ENCODE peak calls at places on chromosomes 11 and 22, in ten cellular contexts. One of them, this sample, is unnamed.

GRCh38 chr11:45622283-45622682 is 43.1 kb downstream of the CHST1 start:
- DNase-seq in LoVo: no peak
- DNase-seq in T-helper 1 cell: no peak
- DNase-seq in tibial nerve: no peak
- DNase-seq in activated gamma-delta T cell: no peak
- DNase-seq in RPMI7951: no peak
- DNase-seq in psoas muscle: no peak
- DNase-seq in dorsolateral prefrontal cortex: no peak
- DNase-seq in breast epithelium: no peak
- DNase-seq in Calu3: no peak
- DNase-seq in this sample: no peak

GRCh38 chr11:48087974-48088681 is 107.8 kb downstream of the PTPRJ start:
- DNase-seq in LoVo: no peak
- DNase-seq in T-helper 1 cell: no peak
- DNase-seq in tibial nerve: no peak
- DNase-seq in activated gamma-delta T cell: no peak
- DNase-seq in RPMI7951: no peak
- DNase-seq in psoas muscle: no peak
- DNase-seq in dorsolateral prefrontal cortex: no peak
- DNase-seq in breast epithelium: no peak
- DNase-seq in Calu3: peak; percentile 23
- DNase-seq in this sample: no peak

GRCh38 chr11:76661306-76661751 is 9.2 kb downstream of the LRRC32 start:
- DNase-seq in LoVo: no peak
- DNase-seq in T-helper 1 cell: no peak
- DNase-seq in tibial nerve: no peak
- DNase-seq in activated gamma-delta T cell: no peak
- DNase-seq in RPMI7951: no peak
- DNase-seq in psoas muscle: no peak
- DNase-seq in dorsolateral prefrontal cortex: no peak
- DNase-seq in breast epithelium: peak; percentile 45
- DNase-seq in Calu3: no peak
- DNase-seq in this sample: no peak

GRCh38 chr22:37259540-37260029 is 15.5 kb upstream of the RAC2 start:
- DNase-seq in LoVo: no peak
- DNase-seq in T-helper 1 cell: no peak
- DNase-seq in tibial nerve: no peak
- DNase-seq in activated gamma-delta T cell: no peak
- DNase-seq in RPMI7951: peak; percentile 62
- DNase-seq in psoas muscle: no peak
- DNase-seq in dorsolateral prefrontal cortex: peak; percentile 17
- DNase-seq in breast epithelium: no peak
- DNase-seq in Calu3: no peak
- DNase-seq in this sample: no peak

GRCh38 chr11:57094206-57094940 is 87.4 kb upstream of the LRRC55 start:
- DNase-seq in LoVo: no peak
- DNase-seq in T-helper 1 cell: no peak
- DNase-seq in tibial nerve: no peak
- DNase-seq in activated gamma-delta T cell: no peak
- DNase-seq in RPMI7951: peak; percentile 12
- DNase-seq in psoas muscle: no peak
- DNase-seq in dorsolateral prefrontal cortex: no peak
- DNase-seq in breast epithelium: no peak
- DNase-seq in Calu3: no peak
- DNase-seq in this sample: no peak

GRCh38 chr22:48891688-48892380 is 935.8 kb downstream of the BRD1 start:
- DNase-seq in LoVo: no peak
- DNase-seq in T-helper 1 cell: no peak
- DNase-seq in tibial nerve: no peak
- DNase-seq in activated gamma-delta T cell: no peak
- DNase-seq in RPMI7951: no peak
- DNase-seq in psoas muscle: peak; percentile 23
- DNase-seq in dorsolateral prefrontal cortex: no peak
- DNase-seq in breast epithelium: no peak
- DNase-seq in Calu3: no peak
- DNase-seq in this sample: peak; percentile 34

GRCh38 chr11:67694875-67695555 is 20.6 kb upstream of the ALDH3B2 start:
- DNase-seq in LoVo: no peak
- DNase-seq in T-helper 1 cell: no peak
- DNase-seq in tibial nerve: no peak
- DNase-seq in activated gamma-delta T cell: no peak
- DNase-seq in RPMI7951: no peak
- DNase-seq in psoas muscle: no peak
- DNase-seq in dorsolateral prefrontal cortex: no peak
- DNase-seq in breast epithelium: no peak
- DNase-seq in Calu3: no peak
- DNase-seq in this sample: no peak

GRCh38 chr11:19744130-19744529 is 31.5 kb downstream of the NAV2 start:
- DNase-seq in LoVo: no peak
- DNase-seq in T-helper 1 cell: no peak
- DNase-seq in tibial nerve: no peak
- DNase-seq in activated gamma-delta T cell: no peak
- DNase-seq in RPMI7951: no peak
- DNase-seq in psoas muscle: no peak
- DNase-seq in dorsolateral prefrontal cortex: no peak
- DNase-seq in breast epithelium: no peak
- DNase-seq in Calu3: no peak
- DNase-seq in this sample: no peak

GRCh38 chr11:2509481-2510001 is 64.7 kb downstream of the KCNQ1 start:
- DNase-seq in LoVo: no peak
- DNase-seq in T-helper 1 cell: no peak
- DNase-seq in tibial nerve: no peak
- DNase-seq in activated gamma-delta T cell: no peak
- DNase-seq in RPMI7951: no peak
- DNase-seq in psoas muscle: peak; percentile 32
- DNase-seq in dorsolateral prefrontal cortex: no peak
- DNase-seq in breast epithelium: peak; percentile 50
- DNase-seq in Calu3: no peak
- DNase-seq in this sample: peak; percentile 64

GRCh38 chr11:63919267-63920125 is 2.5 kb upstream of the RCOR2 start:
- DNase-seq in LoVo: no peak
- DNase-seq in T-helper 1 cell: no peak
- DNase-seq in tibial nerve: no peak
- DNase-seq in activated gamma-delta T cell: no peak
- DNase-seq in RPMI7951: no peak
- DNase-seq in psoas muscle: peak; percentile 69
- DNase-seq in dorsolateral prefrontal cortex: no peak
- DNase-seq in breast epithelium: no peak
- DNase-seq in Calu3: peak; percentile 17
- DNase-seq in this sample: no peak

GRCh38 chr11:67289651-67290479 is 762 bp downstream of the ANKRD13D start:
- DNase-seq in LoVo: no peak
- DNase-seq in T-helper 1 cell: no peak
- DNase-seq in tibial nerve: no peak
- DNase-seq in activated gamma-delta T cell: no peak
- DNase-seq in RPMI7951: no peak
- DNase-seq in psoas muscle: peak; percentile 72
- DNase-seq in dorsolateral prefrontal cortex: no peak
- DNase-seq in breast epithelium: no peak
- DNase-seq in Calu3: no peak
- DNase-seq in this sample: no peak

GRCh38 chr11:208917-209260 is 1.4 kb downstream of the RIC8A start:
- DNase-seq in LoVo: no peak
- DNase-seq in T-helper 1 cell: no peak
- DNase-seq in tibial nerve: no peak
- DNase-seq in activated gamma-delta T cell: no peak
- DNase-seq in RPMI7951: no peak
- DNase-seq in psoas muscle: no peak
- DNase-seq in dorsolateral prefrontal cortex: peak; percentile 50
- DNase-seq in breast epithelium: no peak
- DNase-seq in Calu3: no peak
- DNase-seq in this sample: no peak

GRCh38 chr11:117309310-117309709 is 6.7 kb downstream of the BACE1 start:
- DNase-seq in LoVo: no peak
- DNase-seq in T-helper 1 cell: no peak
- DNase-seq in tibial nerve: no peak
- DNase-seq in activated gamma-delta T cell: no peak
- DNase-seq in RPMI7951: no peak
- DNase-seq in psoas muscle: no peak
- DNase-seq in dorsolateral prefrontal cortex: no peak
- DNase-seq in breast epithelium: no peak
- DNase-seq in Calu3: no peak
- DNase-seq in this sample: no peak

GRCh38 chr11:109426442-109426841 is 4.5 kb downstream of the C11orf87 start:
- DNase-seq in LoVo: no peak
- DNase-seq in T-helper 1 cell: no peak
- DNase-seq in tibial nerve: no peak
- DNase-seq in activated gamma-delta T cell: no peak
- DNase-seq in RPMI7951: no peak
- DNase-seq in psoas muscle: no peak
- DNase-seq in dorsolateral prefrontal cortex: no peak
- DNase-seq in breast epithelium: no peak
- DNase-seq in Calu3: no peak
- DNase-seq in this sample: no peak

GRCh38 chr11:93209476-93209875 is 11.7 kb upstream of the SLC36A4 start:
- DNase-seq in LoVo: no peak
- DNase-seq in T-helper 1 cell: no peak
- DNase-seq in tibial nerve: no peak
- DNase-seq in activated gamma-delta T cell: no peak
- DNase-seq in RPMI7951: no peak
- DNase-seq in psoas muscle: no peak
- DNase-seq in dorsolateral prefrontal cortex: no peak
- DNase-seq in breast epithelium: no peak
- DNase-seq in Calu3: no peak
- DNase-seq in this sample: no peak

GRCh38 chr11:47917643-47918369 is 62.6 kb upstream of the PTPRJ start:
- DNase-seq in LoVo: peak; percentile 22
- DNase-seq in T-helper 1 cell: no peak
- DNase-seq in tibial nerve: peak; percentile 74
- DNase-seq in activated gamma-delta T cell: no peak
- DNase-seq in RPMI7951: peak; percentile 93
- DNase-seq in psoas muscle: peak; percentile 75
- DNase-seq in dorsolateral prefrontal cortex: no peak
- DNase-seq in breast epithelium: peak; percentile 58
- DNase-seq in Calu3: peak; percentile 54
- DNase-seq in this sample: peak; percentile 97

GRCh38 chr11:46117842-46118241 is 3.4 kb downstream of the PHF21A start:
- DNase-seq in LoVo: no peak
- DNase-seq in T-helper 1 cell: no peak
- DNase-seq in tibial nerve: no peak
- DNase-seq in activated gamma-delta T cell: no peak
- DNase-seq in RPMI7951: no peak
- DNase-seq in psoas muscle: no peak
- DNase-seq in dorsolateral prefrontal cortex: no peak
- DNase-seq in breast epithelium: no peak
- DNase-seq in Calu3: no peak
- DNase-seq in this sample: no peak

GRCh38 chr11:94417386-94417987 is 16.3 kb upstream of the GPR83 start:
- DNase-seq in LoVo: peak; percentile 33
- DNase-seq in T-helper 1 cell: no peak
- DNase-seq in tibial nerve: peak; percentile 31
- DNase-seq in activated gamma-delta T cell: no peak
- DNase-seq in RPMI7951: peak; percentile 32
- DNase-seq in psoas muscle: no peak
- DNase-seq in dorsolateral prefrontal cortex: no peak
- DNase-seq in breast epithelium: no peak
- DNase-seq in Calu3: no peak
- DNase-seq in this sample: no peak

GRCh38 chr22:20194681-20195593 is 44.1 kb upstream of the CCDC188 start:
- DNase-seq in LoVo: no peak
- DNase-seq in T-helper 1 cell: no peak
- DNase-seq in tibial nerve: no peak
- DNase-seq in activated gamma-delta T cell: no peak
- DNase-seq in RPMI7951: no peak
- DNase-seq in psoas muscle: no peak
- DNase-seq in dorsolateral prefrontal cortex: no peak
- DNase-seq in breast epithelium: no peak
- DNase-seq in Calu3: no peak
- DNase-seq in this sample: no peak

GRCh38 chr11:123525072-123525471 is 95.0 kb downstream of the GRAMD1B start:
- DNase-seq in LoVo: no peak
- DNase-seq in T-helper 1 cell: no peak
- DNase-seq in tibial nerve: no peak
- DNase-seq in activated gamma-delta T cell: no peak
- DNase-seq in RPMI7951: no peak
- DNase-seq in psoas muscle: no peak
- DNase-seq in dorsolateral prefrontal cortex: no peak
- DNase-seq in breast epithelium: no peak
- DNase-seq in Calu3: no peak
- DNase-seq in this sample: no peak

GRCh38 chr22:28855355-28856094 is 27.8 kb upstream of the ZNRF3 start:
- DNase-seq in LoVo: peak; percentile 64
- DNase-seq in T-helper 1 cell: peak; percentile 44
- DNase-seq in tibial nerve: peak; percentile 76
- DNase-seq in activated gamma-delta T cell: no peak
- DNase-seq in RPMI7951: peak; percentile 55
- DNase-seq in psoas muscle: no peak
- DNase-seq in dorsolateral prefrontal cortex: peak; percentile 12
- DNase-seq in breast epithelium: no peak
- DNase-seq in Calu3: peak; percentile 71
- DNase-seq in this sample: peak; percentile 60

GRCh38 chr11:60193687-60194433 is 11.0 kb upstream of the MS4A6A start:
- DNase-seq in LoVo: peak; percentile 38
- DNase-seq in T-helper 1 cell: peak; percentile 46
- DNase-seq in tibial nerve: peak; percentile 77
- DNase-seq in activated gamma-delta T cell: no peak
- DNase-seq in RPMI7951: peak; percentile 7
- DNase-seq in psoas muscle: no peak
- DNase-seq in dorsolateral prefrontal cortex: no peak
- DNase-seq in breast epithelium: no peak
- DNase-seq in Calu3: peak; percentile 41
- DNase-seq in this sample: peak; percentile 72

GRCh38 chr11:47915407-47916137 is 64.8 kb upstream of the PTPRJ start:
- DNase-seq in LoVo: no peak
- DNase-seq in T-helper 1 cell: peak; percentile 40
- DNase-seq in tibial nerve: no peak
- DNase-seq in activated gamma-delta T cell: no peak
- DNase-seq in RPMI7951: no peak
- DNase-seq in psoas muscle: no peak
- DNase-seq in dorsolateral prefrontal cortex: no peak
- DNase-seq in breast epithelium: no peak
- DNase-seq in Calu3: peak; percentile 36
- DNase-seq in this sample: no peak

GRCh38 chr11:69962152-69962551 is 116.0 kb upstream of the ANO1 start:
- DNase-seq in LoVo: peak; percentile 76
- DNase-seq in T-helper 1 cell: no peak
- DNase-seq in tibial nerve: no peak
- DNase-seq in activated gamma-delta T cell: no peak
- DNase-seq in RPMI7951: peak; percentile 93
- DNase-seq in psoas muscle: no peak
- DNase-seq in dorsolateral prefrontal cortex: no peak
- DNase-seq in breast epithelium: no peak
- DNase-seq in Calu3: peak; percentile 69
- DNase-seq in this sample: no peak

GRCh38 chr11:32328392-32328791 is 106.9 kb downstream of the WT1 start:
- DNase-seq in LoVo: no peak
- DNase-seq in T-helper 1 cell: no peak
- DNase-seq in tibial nerve: no peak
- DNase-seq in activated gamma-delta T cell: no peak
- DNase-seq in RPMI7951: no peak
- DNase-seq in psoas muscle: no peak
- DNase-seq in dorsolateral prefrontal cortex: no peak
- DNase-seq in breast epithelium: no peak
- DNase-seq in Calu3: no peak
- DNase-seq in this sample: no peak

GRCh38 chr11:134445601-134446325 is 33.7 kb upstream of the B3GAT1 start:
- DNase-seq in LoVo: no peak
- DNase-seq in T-helper 1 cell: no peak
- DNase-seq in tibial nerve: no peak
- DNase-seq in activated gamma-delta T cell: no peak
- DNase-seq in RPMI7951: peak; percentile 10
- DNase-seq in psoas muscle: no peak
- DNase-seq in dorsolateral prefrontal cortex: no peak
- DNase-seq in breast epithelium: no peak
- DNase-seq in Calu3: no peak
- DNase-seq in this sample: no peak